ENCODE peak calls at places on chromosomes 5 and 9, in nine cellular contexts. One of them, this sample, is unnamed.

GRCh38 chr9:106069241-106069640 is 374.9 kb downstream of the TMEM38B start:
- DNase-seq in lower leg skin: no peak
- DNase-seq in adrenal gland: no peak
- DNase-seq in ovary: no peak
- DNase-seq in A549: no peak
- DNase-seq in body of pancreas: no peak
- DNase-seq in prostate gland: no peak
- DNase-seq in K562: no peak
- DNase-seq in stomach: no peak
- DNase-seq in this sample: no peak

GRCh38 chr9:86034863-86035734 is 64.3 kb downstream of the GOLM1 start:
- DNase-seq in prostate gland: no peak
- DNase-seq in stomach: peak
- DNase-seq in ovary: no peak
- DNase-seq in lower leg skin: no peak
- DNase-seq in body of pancreas: peak
- DNase-seq in K562: peak
- DNase-seq in adrenal gland: peak
- DNase-seq in A549: peak
- DNase-seq in this sample: no peak

GRCh38 chr9:136055715-136056545 is 39.2 kb downstream of the NACC2 start:
- DNase-seq in ovary: no peak
- DNase-seq in body of pancreas: no peak
- DNase-seq in adrenal gland: peak
- DNase-seq in lower leg skin: no peak
- DNase-seq in A549: no peak
- DNase-seq in K562: no peak
- DNase-seq in prostate gland: no peak
- DNase-seq in stomach: no peak
- DNase-seq in this sample: no peak

GRCh38 chr9:77424993-77425392 is 223.1 kb downstream of the GNA14 start:
- DNase-seq in prostate gland: no peak
- DNase-seq in ovary: no peak
- DNase-seq in adrenal gland: no peak
- DNase-seq in A549: no peak
- DNase-seq in body of pancreas: no peak
- DNase-seq in K562: no peak
- DNase-seq in stomach: no peak
- DNase-seq in lower leg skin: no peak
- DNase-seq in this sample: no peak

GRCh38 chr5:68459500-68460139 is 244.1 kb downstream of the PIK3R1 start:
- DNase-seq in ovary: no peak
- DNase-seq in prostate gland: no peak
- DNase-seq in lower leg skin: no peak
- DNase-seq in adrenal gland: no peak
- DNase-seq in A549: no peak
- DNase-seq in stomach: no peak
- DNase-seq in body of pancreas: no peak
- DNase-seq in K562: no peak
- DNase-seq in this sample: no peak

GRCh38 chr5:179288809-179289185 is 56.5 kb downstream of the ADAMTS2 start:
- DNase-seq in lower leg skin: no peak
- DNase-seq in body of pancreas: no peak
- DNase-seq in stomach: no peak
- DNase-seq in K562: no peak
- DNase-seq in adrenal gland: no peak
- DNase-seq in A549: no peak
- DNase-seq in ovary: peak
- DNase-seq in prostate gland: no peak
- DNase-seq in this sample: no peak

GRCh38 chr9:33184947-33185346 is 17.8 kb upstream of the B4GALT1 start:
- DNase-seq in lower leg skin: no peak
- DNase-seq in ovary: no peak
- DNase-seq in body of pancreas: no peak
- DNase-seq in adrenal gland: no peak
- DNase-seq in A549: no peak
- DNase-seq in prostate gland: no peak
- DNase-seq in stomach: peak
- DNase-seq in K562: peak
- DNase-seq in this sample: no peak

GRCh38 chr9:87099383-87099782 is 152.1 kb upstream of the GAS1 start:
- DNase-seq in stomach: no peak
- DNase-seq in ovary: no peak
- DNase-seq in A549: no peak
- DNase-seq in prostate gland: no peak
- DNase-seq in body of pancreas: no peak
- DNase-seq in lower leg skin: no peak
- DNase-seq in K562: no peak
- DNase-seq in adrenal gland: no peak
- DNase-seq in this sample: no peak

GRCh38 chr5:106959447-106959846 is 711.3 kb downstream of the EFNA5 start:
- DNase-seq in prostate gland: no peak
- DNase-seq in ovary: no peak
- DNase-seq in stomach: peak
- DNase-seq in K562: no peak
- DNase-seq in lower leg skin: no peak
- DNase-seq in A549: no peak
- DNase-seq in body of pancreas: no peak
- DNase-seq in adrenal gland: no peak
- DNase-seq in this sample: no peak

GRCh38 chr9:12702160-12702758 is 9.1 kb downstream of the TYRP1 start:
- DNase-seq in adrenal gland: peak
- DNase-seq in A549: peak
- DNase-seq in K562: peak
- DNase-seq in body of pancreas: peak
- DNase-seq in stomach: no peak
- DNase-seq in ovary: no peak
- DNase-seq in prostate gland: peak
- DNase-seq in lower leg skin: no peak
- DNase-seq in this sample: no peak

GRCh38 chr5:110088676-110089436 is 399.1 kb downstream of the MAN2A1 start:
- DNase-seq in ovary: no peak
- DNase-seq in lower leg skin: no peak
- DNase-seq in A549: no peak
- DNase-seq in prostate gland: peak
- DNase-seq in stomach: no peak
- DNase-seq in K562: no peak
- DNase-seq in body of pancreas: no peak
- DNase-seq in adrenal gland: no peak
- DNase-seq in this sample: no peak

GRCh38 chr5:124401247-124402143 is 344.9 kb downstream of the ZNF608 start:
- DNase-seq in K562: no peak
- DNase-seq in lower leg skin: no peak
- DNase-seq in prostate gland: no peak
- DNase-seq in body of pancreas: no peak
- DNase-seq in ovary: no peak
- DNase-seq in A549: no peak
- DNase-seq in adrenal gland: no peak
- DNase-seq in stomach: no peak
- DNase-seq in this sample: no peak

GRCh38 chr5:94288937-94289336 is 329.5 kb downstream of the KIAA0825 start:
- DNase-seq in ovary: no peak
- DNase-seq in A549: no peak
- DNase-seq in stomach: no peak
- DNase-seq in K562: no peak
- DNase-seq in prostate gland: no peak
- DNase-seq in body of pancreas: no peak
- DNase-seq in lower leg skin: no peak
- DNase-seq in adrenal gland: no peak
- DNase-seq in this sample: no peak

GRCh38 chr5:21615195-21615765 is 1237.9 kb downstream of the CDH12 start:
- DNase-seq in ovary: no peak
- DNase-seq in prostate gland: no peak
- DNase-seq in K562: no peak
- DNase-seq in lower leg skin: no peak
- DNase-seq in A549: no peak
- DNase-seq in stomach: no peak
- DNase-seq in body of pancreas: no peak
- DNase-seq in adrenal gland: no peak
- DNase-seq in this sample: no peak

DNA sequence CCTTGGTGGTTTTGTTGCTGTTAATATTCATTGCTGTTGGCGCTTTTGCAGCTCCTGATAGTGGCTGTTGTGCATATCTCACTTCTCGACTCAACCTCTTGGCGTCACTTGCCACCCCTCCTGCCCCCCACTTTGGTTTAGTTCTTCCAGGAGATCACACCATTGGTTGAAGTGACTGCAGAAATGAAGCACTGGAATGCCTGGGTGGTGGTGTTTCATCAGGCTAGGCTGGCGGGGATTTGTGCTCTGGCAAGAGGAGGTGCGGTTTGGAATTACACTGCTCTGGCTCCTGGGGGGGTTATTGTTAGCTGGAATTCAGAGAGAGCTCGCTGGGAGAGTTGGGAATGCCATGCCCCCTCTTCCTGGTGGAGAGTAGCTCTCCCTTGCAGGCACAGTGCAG is 11.5 kb downstream of the PRRC2B start:
- DNase-seq in adrenal gland: no peak
- DNase-seq in A549: no peak
- DNase-seq in ovary: no peak
- DNase-seq in lower leg skin: no peak
- DNase-seq in stomach: no peak
- DNase-seq in prostate gland: no peak
- DNase-seq in body of pancreas: no peak
- DNase-seq in K562: peak
- DNase-seq in this sample: no peak
- H3K4me3 ChIP-seq in adrenal gland: no peak
- H3K4me3 ChIP-seq in A549: no peak
- H3K4me3 ChIP-seq in ovary: no peak
- H3K4me3 ChIP-seq in lower leg skin: no peak
- H3K4me3 ChIP-seq in stomach: no peak
- H3K4me3 ChIP-seq in prostate gland: no peak
- H3K4me3 ChIP-seq in body of pancreas: no peak
- H3K4me3 ChIP-seq in K562: no peak
- H3K4me3 ChIP-seq in this sample: no peak

GRCh38 chr5:95901676-95902646 is 59.7 kb downstream of the ELL2 start:
- DNase-seq in A549: peak
- DNase-seq in body of pancreas: no peak
- DNase-seq in adrenal gland: no peak
- DNase-seq in K562: peak
- DNase-seq in lower leg skin: no peak
- DNase-seq in stomach: no peak
- DNase-seq in ovary: no peak
- DNase-seq in prostate gland: no peak
- DNase-seq in this sample: no peak
- TF ChIP-seq POLR2A in A549: no peak
- TF ChIP-seq POLR2A in body of pancreas: no peak
- TF ChIP-seq POLR2A in adrenal gland: no peak
- TF ChIP-seq POLR2A in K562: no peak
- TF ChIP-seq POLR2A in lower leg skin: no peak
- TF ChIP-seq POLR2A in stomach: no peak
- TF ChIP-seq POLR2A in ovary: no peak
- TF ChIP-seq POLR2A in prostate gland: no peak
- TF ChIP-seq POLR2A in this sample: no peak

GRCh38 chr5:151020304-151021031 is at the start of gene GPX3:
- DNase-seq in body of pancreas: peak
- DNase-seq in K562: no peak
- DNase-seq in stomach: peak
- DNase-seq in adrenal gland: peak
- DNase-seq in prostate gland: peak
- DNase-seq in lower leg skin: peak
- DNase-seq in ovary: peak
- DNase-seq in A549: peak
- DNase-seq in this sample: peak
- H3K4me3 ChIP-seq in body of pancreas: peak
- H3K4me3 ChIP-seq in K562: no peak
- H3K4me3 ChIP-seq in stomach: peak
- H3K4me3 ChIP-seq in adrenal gland: peak
- H3K4me3 ChIP-seq in prostate gland: peak
- H3K4me3 ChIP-seq in lower leg skin: peak
- H3K4me3 ChIP-seq in ovary: peak
- H3K4me3 ChIP-seq in A549: peak
- H3K4me3 ChIP-seq in this sample: peak

DNA sequence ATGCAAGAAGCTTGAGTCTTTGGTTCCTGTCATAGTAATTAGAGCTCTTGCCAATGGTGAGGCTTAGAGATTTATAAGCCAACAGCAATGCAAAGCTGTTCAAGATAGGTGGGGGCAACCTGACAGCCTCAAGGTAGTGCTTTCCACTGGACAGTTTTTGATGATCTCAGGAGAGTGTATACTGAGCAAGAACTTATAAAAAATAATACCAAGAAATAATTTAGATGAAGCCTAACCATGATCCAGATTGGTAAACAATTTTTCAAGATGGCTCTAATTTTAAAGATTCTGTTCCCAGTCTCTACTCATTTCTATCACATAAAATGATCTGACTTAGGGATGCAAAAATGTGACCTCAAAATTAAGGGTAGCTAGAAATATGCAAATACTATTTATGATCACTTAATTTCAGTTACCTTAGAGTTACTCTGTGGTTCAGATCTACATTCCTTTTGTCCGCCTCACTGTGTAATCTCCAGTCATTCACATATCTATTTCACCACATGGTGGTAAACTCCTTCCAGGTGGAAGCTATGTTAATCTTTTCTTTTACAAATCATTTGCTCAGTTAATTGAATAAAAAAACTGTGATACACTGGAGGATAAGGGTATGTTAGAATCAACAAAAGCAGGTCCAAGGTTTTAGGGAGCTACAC is 1228.0 kb upstream of the C9orf72 start:
- DNase-seq in A549: no peak
- DNase-seq in stomach: no peak
- DNase-seq in lower leg skin: no peak
- DNase-seq in ovary: no peak
- DNase-seq in body of pancreas: no peak
- DNase-seq in K562: no peak
- DNase-seq in prostate gland: no peak
- DNase-seq in adrenal gland: no peak
- DNase-seq in this sample: no peak
- TF ChIP-seq POLR2A in A549: no peak
- TF ChIP-seq POLR2A in stomach: no peak
- TF ChIP-seq POLR2A in lower leg skin: no peak
- TF ChIP-seq POLR2A in ovary: no peak
- TF ChIP-seq POLR2A in body of pancreas: no peak
- TF ChIP-seq POLR2A in K562: no peak
- TF ChIP-seq POLR2A in prostate gland: no peak
- TF ChIP-seq POLR2A in adrenal gland: no peak
- TF ChIP-seq POLR2A in this sample: no peak

GRCh38 chr5:177601126-177601525 is 1.2 kb downstream of the B4GALT7 start:
- DNase-seq in prostate gland: no peak
- DNase-seq in body of pancreas: no peak
- DNase-seq in A549: no peak
- DNase-seq in stomach: no peak
- DNase-seq in lower leg skin: no peak
- DNase-seq in ovary: no peak
- DNase-seq in adrenal gland: no peak
- DNase-seq in K562: no peak
- DNase-seq in this sample: no peak
- H3K4me3 ChIP-seq in prostate gland: peak
- H3K4me3 ChIP-seq in body of pancreas: no peak
- H3K4me3 ChIP-seq in A549: peak
- H3K4me3 ChIP-seq in stomach: peak
- H3K4me3 ChIP-seq in lower leg skin: no peak
- H3K4me3 ChIP-seq in ovary: peak
- H3K4me3 ChIP-seq in adrenal gland: peak
- H3K4me3 ChIP-seq in K562: peak
- H3K4me3 ChIP-seq in this sample: peak

This sample was measured in esophagus squamous epithelium.